ENCODE peak calls at places on chromosome 6, in ten cellular contexts. H, B, F, P, U, Z, R, Y, X and C are unnamed samples.

GRCh38 chr6:659716-660581 is 3.0 kb upstream of the HUS1B start:
- DNase-seq in H (no peak), X (no peak), Z (no peak), P (no peak), Y (no peak), R (no peak), F (no peak), B (peak), U (no peak), C (no peak)

GRCh38 chr6:45710304-45710821 is 305.3 kb downstream of the CLIC5 start:
- DNase-seq in Z (no peak), Y (peak), R (no peak), P (peak), H (no peak), B (no peak), F (no peak), X (no peak), U (no peak), C (no peak)

GRCh38 chr6:4647414-4648365 is 128.5 kb upstream of the CDYL start:
- DNase-seq in Z (peak), P (peak), B (peak), F (peak), X (peak), H (peak), U (no peak), Y (peak), R (no peak), C (no peak)

GRCh38 chr6:130136803-130137202 is 85.9 kb downstream of the SAMD3 start:
- DNase-seq in P (no peak), U (no peak), F (no peak), B (no peak), R (no peak), Y (no peak), X (no peak), Z (no peak), H (no peak), C (peak)

GRCh38 chr6:7108196-7108963 is 619 bp downstream of the RREB1 start:
- DNase-seq in H (peak), R (no peak), P (peak), Y (peak), B (peak), X (peak), F (peak), U (peak), Z (no peak), C (no peak)

GRCh38 chr6:138424004-138424904 is 20.2 kb downstream of the HEBP2 start:
- DNase-seq in P (no peak), X (no peak), F (no peak), Z (no peak), Y (no peak), B (no peak), H (no peak), U (no peak), R (no peak), C (no peak)

GRCh38 chr6:105038259-105038658 is 81.4 kb downstream of the LIN28B start:
- DNase-seq in P (no peak), R (no peak), U (no peak), Z (no peak), Y (peak), H (no peak), F (no peak), B (no peak), X (no peak), C (no peak)

GRCh38 chr6:106547053-106547414 is 82.3 kb downstream of the RTN4IP1 start:
- DNase-seq in R (no peak), U (no peak), P (no peak), X (no peak), B (no peak), Y (no peak), H (no peak), Z (no peak), F (no peak), C (no peak)

GRCh38 chr6:12414096-12414675 is 124.0 kb downstream of the EDN1 start:
- DNase-seq in H (no peak), B (no peak), X (no peak), R (no peak), Y (no peak), U (no peak), Z (no peak), P (peak), F (no peak), C (no peak)

GRCh38 chr6:35173068-35174042 is 32.2 kb upstream of the TCP11 start:
- DNase-seq in U (no peak), P (no peak), Z (no peak), Y (no peak), B (no peak), F (no peak), X (no peak), H (no peak), R (no peak), C (no peak)

GRCh38 chr6:139577991-139578604 is 203.7 kb upstream of the CITED2 start:
- DNase-seq in Y (no peak), P (peak), R (no peak), F (peak), Z (peak), B (no peak), U (no peak), H (no peak), X (no peak), C (peak)

GRCh38 chr6:84897874-84898635 is 133.7 kb upstream of the TBX18 start:
- DNase-seq in Z (peak), F (peak), H (no peak), X (no peak), U (no peak), R (no peak), P (peak), B (no peak), Y (peak), C (peak)

GRCh38 chr6:138692978-138693909 is 80.3 kb upstream of the CCDC28A start:
- DNase-seq in F (peak), Y (peak), X (peak), Z (no peak), H (peak), U (no peak), R (no peak), B (peak), P (peak), C (no peak)

GRCh38 chr6:219019-219570 is 73.2 kb upstream of the DUSP22 start:
- DNase-seq in X (no peak), P (no peak), H (no peak), U (no peak), F (no peak), B (no peak), Y (no peak), R (no peak), Z (no peak), C (no peak)

GRCh38 chr6:44002591-44003344 is 124.5 kb downstream of the MRPL14 start:
- DNase-seq in H (peak), U (no peak), R (no peak), F (no peak), X (peak), Z (no peak), B (peak), Y (peak), P (peak), C (no peak)

GRCh38 chr6:75317503-75318206 is 33.1 kb upstream of the TMEM30A start:
- DNase-seq in R (no peak), Z (peak), X (no peak), H (no peak), Y (no peak), P (peak), F (peak), U (no peak), B (no peak), C (peak)

GRCh38 chr6:170153436-170154319 is 137.2 kb downstream of the DLL1 start:
- DNase-seq in U (no peak), P (no peak), Y (no peak), X (no peak), H (no peak), B (no peak), R (no peak), Z (no peak), F (no peak), C (no peak)

GRCh38 chr6:107460074-107460631 is 789 bp upstream of the PDSS2 start:
- DNase-seq in X (no peak), H (no peak), F (no peak), R (no peak), Y (no peak), B (no peak), U (no peak), P (peak), Z (no peak), C (no peak)

GRCh38 chr6:39665871-39666270 is 59.3 kb downstream of the KIF6 start:
- DNase-seq in X (no peak), B (no peak), Z (no peak), P (no peak), U (no peak), R (no peak), F (no peak), H (no peak), Y (no peak), C (no peak)

GRCh38 chr6:52420668-52421358 is 671 bp downstream of the EFHC1 start:
- DNase-seq in P (peak), H (peak), U (no peak), R (no peak), Z (no peak), X (no peak), Y (peak), F (peak), B (peak), C (no peak)

GRCh38 chr6:73586416-73586974 is 65.7 kb upstream of the EEF1A1 start:
- DNase-seq in U (no peak), P (peak), B (no peak), F (peak), Y (no peak), Z (no peak), R (no peak), H (no peak), X (no peak), C (peak)

GRCh38 chr6:151070666-151071065 is 169.1 kb upstream of the AKAP12 start:
- DNase-seq in H (no peak), R (no peak), Z (no peak), Y (peak), U (no peak), X (no peak), B (no peak), F (peak), P (peak), C (no peak)

GRCh38 chr6:53679446-53679933 is 13.9 kb upstream of the KLHL31 start:
- DNase-seq in R (no peak), Y (peak), P (peak), X (no peak), B (peak), F (no peak), Z (peak), U (no peak), H (no peak), C (peak)

GRCh38 chr6:20365456-20365855 is 36.2 kb upstream of the E2F3 start:
- DNase-seq in H (no peak), R (no peak), U (no peak), Z (no peak), B (no peak), P (no peak), F (no peak), X (no peak), Y (no peak), C (no peak)

GRCh38 chr6:20362623-20363022 is 39.1 kb upstream of the E2F3 start:
- DNase-seq in Z (no peak), U (no peak), B (no peak), P (no peak), F (no peak), Y (no peak), H (no peak), R (no peak), X (no peak), C (no peak)

GRCh38 chr6:20364327-20364726 is 37.4 kb upstream of the E2F3 start:
- DNase-seq in U (no peak), X (no peak), F (no peak), R (no peak), B (no peak), Y (no peak), P (no peak), H (no peak), Z (no peak), C (no peak)

GRCh38 chr6:20366082-20366834 is 35.4 kb upstream of the E2F3 start:
- DNase-seq in R (no peak), X (no peak), P (no peak), F (no peak), Z (no peak), H (no peak), U (peak), B (no peak), Y (no peak), C (no peak)

DNA sequence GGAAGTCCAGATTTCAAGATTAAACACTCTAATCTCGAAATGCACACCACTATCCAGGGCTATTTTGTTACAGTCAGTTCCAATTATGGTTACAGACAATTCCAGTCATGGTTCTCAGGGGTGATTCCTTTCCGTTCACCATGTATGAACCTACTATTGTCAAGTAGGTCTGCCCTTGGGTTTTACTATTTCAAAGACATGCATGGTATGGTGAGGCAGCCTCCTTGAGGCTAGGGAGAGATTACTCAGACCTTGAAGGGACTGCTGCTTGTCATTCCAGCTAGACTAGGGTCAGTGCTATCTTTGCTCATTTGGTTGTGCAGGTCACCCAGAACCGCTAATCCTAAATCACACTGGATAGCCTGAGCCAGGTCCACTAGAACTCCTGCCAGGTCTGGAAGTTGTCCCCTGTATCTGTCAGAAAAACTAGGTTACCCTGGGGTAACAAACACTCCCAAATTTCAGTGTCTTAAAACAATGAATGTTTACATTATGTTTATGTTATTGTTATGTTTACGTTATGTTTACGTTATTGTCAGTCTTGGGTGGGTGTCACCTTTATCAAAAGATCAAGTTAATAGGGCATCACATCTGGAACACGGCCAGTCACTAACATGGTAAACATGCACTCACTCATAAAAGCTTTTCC is 41.1 kb upstream of the E2F3 start:
- DNase-seq in Y (no peak), U (no peak), R (no peak), Z (no peak), X (no peak), F (no peak), B (no peak), H (no peak), P (no peak), C (no peak)
- TF ChIP-seq CTCF in Y (no peak), U (no peak), R (no peak), Z (no peak), X (no peak), F (no peak), B (no peak), H (no peak), P (no peak), C (no peak)

GRCh38 chr6:68196645-68197044 is 438.4 kb upstream of the ADGRB3 start:
- DNase-seq in P (peak), X (no peak), B (peak), R (no peak), H (no peak), Y (peak), F (peak), Z (no peak), U (no peak), C (no peak)
- TF ChIP-seq CTCF in P (peak), X (no peak), B (peak), R (no peak), H (no peak), Y (no peak), F (no peak), Z (no peak), U (no peak), C (peak)

DNA sequence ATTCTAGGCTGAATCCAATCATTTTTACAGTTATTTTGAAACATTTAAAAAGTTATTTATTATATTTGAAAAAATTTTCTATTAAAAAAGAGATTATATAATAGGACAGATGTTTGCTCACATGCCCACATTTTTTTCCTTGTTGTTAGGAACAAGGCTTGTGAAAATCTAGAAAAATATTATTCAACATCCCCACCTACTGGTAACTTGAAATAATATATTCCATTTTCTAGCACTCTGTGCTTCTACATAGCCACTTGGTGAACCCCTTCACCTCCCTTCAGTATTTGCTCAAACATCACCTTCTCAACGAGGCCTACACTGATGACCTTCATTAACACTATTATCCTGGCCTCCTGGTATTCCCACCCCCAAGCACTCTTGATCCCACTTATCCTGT is 18.4 kb upstream of the GPRC6A start:
- DNase-seq in X (no peak), H (no peak), F (peak), U (no peak), P (peak), R (no peak), Y (peak), Z (peak), B (no peak), C (no peak)
- TF ChIP-seq CTCF in X (peak), H (no peak), F (peak), U (no peak), P (no peak), R (no peak), Y (peak), Z (no peak), B (no peak), C (peak)

GRCh38 chr6:118284736-118285360 is 263.2 kb upstream of the PLN start:
- DNase-seq in F (no peak), Z (no peak), X (no peak), Y (no peak), U (no peak), B (no peak), P (peak), R (no peak), H (no peak), C (no peak)
- TF ChIP-seq CTCF in F (peak), Z (peak), X (peak), Y (peak), U (no peak), B (peak), P (peak), R (no peak), H (peak), C (peak)

GRCh38 chr6:37485259-37485658 is 14.4 kb downstream of the CCDC167 start:
- DNase-seq in Y (peak), F (no peak), U (no peak), B (peak), P (no peak), X (no peak), Z (no peak), H (peak), R (no peak), C (no peak)
- TF ChIP-seq CTCF in Y (no peak), F (no peak), U (no peak), B (peak), P (no peak), X (no peak), Z (peak), H (peak), R (no peak), C (peak)

GRCh38 chr6:134452901-134453300 is 135.0 kb upstream of the SGK1 start:
- DNase-seq in X (no peak), Y (no peak), H (no peak), P (no peak), Z (no peak), U (no peak), B (no peak), F (no peak), R (no peak), C (no peak)

GRCh38 chr6:134449781-134450180 is 131.9 kb upstream of the SGK1 start:
- DNase-seq in P (peak), H (no peak), Z (no peak), F (peak), Y (no peak), R (no peak), X (no peak), U (no peak), B (no peak), C (no peak)

GRCh38 chr6:134449004-134449403 is 131.1 kb upstream of the SGK1 start:
- DNase-seq in Y (no peak), R (no peak), P (no peak), Z (no peak), U (no peak), B (no peak), H (no peak), X (no peak), F (no peak), C (no peak)

GRCh38 chr6:134453792-134454510 is 136.0 kb upstream of the SGK1 start:
- DNase-seq in U (no peak), Y (no peak), F (no peak), Z (no peak), R (no peak), P (no peak), X (no peak), B (no peak), H (no peak), C (no peak)

GRCh38 chr6:134451529-134451928 is 133.6 kb upstream of the SGK1 start:
- DNase-seq in Z (no peak), Y (no peak), U (no peak), X (no peak), B (no peak), P (no peak), H (no peak), R (no peak), F (no peak), C (no peak)
- TF ChIP-seq CTCF in Z (no peak), Y (no peak), U (no peak), X (no peak), B (peak), P (no peak), H (no peak), R (no peak), F (no peak), C (no peak)